ENCODE peak calls at places on chromosomes 11 and 22, in four cellular contexts. C, Y, S and D are unnamed samples.

GRCh38 chr22:30806391-30806861 is 111.8 kb downstream of the OSBP2 start:
- DNase-seq in C (peak), Y (no peak), S (no peak), D (no peak)

GRCh38 chr11:14774738-14775137 is 117.3 kb downstream of the CYP2R1 start:
- DNase-seq in C (no peak), Y (no peak), S (no peak), D (no peak)

GRCh38 chr11:19519344-19519743 is 193.3 kb upstream of the NAV2 start:
- DNase-seq in C (no peak), Y (no peak), S (no peak), D (no peak)

GRCh38 chr22:46297151-46297819 is 615 bp downstream of the GTSE1 start:
- DNase-seq in C (peak), Y (no peak), S (peak), D (peak)

GRCh38 chr11:75476716-75477613 is 44.0 kb upstream of the KLHL35 start:
- DNase-seq in C (no peak), Y (no peak), S (no peak), D (no peak)

GRCh38 chr11:120208777-120209176 is 2.1 kb upstream of the OAF start:
- DNase-seq in C (no peak), Y (peak), S (no peak), D (no peak)

GRCh38 chr22:25623310-25623734 is 58.8 kb downstream of the GRK3 start:
- DNase-seq in C (no peak), Y (no peak), S (peak), D (peak)

GRCh38 chr11:121525376-121525775 is 72.6 kb upstream of the SORL1-AS1 start:
- DNase-seq in C (no peak), Y (no peak), S (no peak), D (no peak)

GRCh38 chr11:67484847-67485311 is 2.1 kb downstream of the AIP start:
- DNase-seq in C (no peak), Y (peak), S (peak), D (no peak)

GRCh38 chr11:15692739-15693138 is 578.0 kb downstream of the INSC start:
- DNase-seq in C (no peak), Y (no peak), S (peak), D (no peak)

GRCh38 chr22:22578702-22579424 is 19.8 kb upstream of the PRAME start:
- DNase-seq in C (no peak), Y (no peak), S (no peak), D (no peak)

GRCh38 chr11:29564501-29564900 is 452.3 kb downstream of the KCNA4 start:
- DNase-seq in C (no peak), Y (no peak), S (no peak), D (no peak)

GRCh38 chr22:23622634-23623033 is 9.5 kb downstream of the DRICH1 start:
- DNase-seq in C (peak), Y (no peak), S (no peak), D (no peak)

GRCh38 chr11:132158091-132158490 is 787.7 kb downstream of the NTM start:
- DNase-seq in C (peak), Y (no peak), S (no peak), D (peak)

GRCh38 chr11:109123811-109124787 is 297.9 kb upstream of the C11orf87 start:
- DNase-seq in C (peak), Y (peak), S (no peak), D (no peak)

GRCh38 chr11:68189888-68190287 is 23.2 kb downstream of the KMT5B start:
- DNase-seq in C (no peak), Y (no peak), S (no peak), D (no peak)

GRCh38 chr11:118619444-118620205 is 12.2 kb downstream of the PHLDB1 start:
- DNase-seq in C (no peak), Y (peak), S (no peak), D (no peak)

GRCh38 chr11:29634744-29635143 is 382.1 kb downstream of the KCNA4 start:
- DNase-seq in C (no peak), Y (no peak), S (no peak), D (no peak)

GRCh38 chr11:64263021-64263946 is 12.0 kb downstream of the PLCB3 start:
- DNase-seq in C (no peak), Y (no peak), S (no peak), D (no peak)

GRCh38 chr11:19777342-19778102 is 64.9 kb downstream of the NAV2 start:
- DNase-seq in C (peak), Y (no peak), S (peak), D (peak)

GRCh38 chr11:64340671-64341335 is 799 bp downstream of the CCDC88B start:
- DNase-seq in C (peak), Y (no peak), S (peak), D (peak)

GRCh38 chr22:27681037-27681436 is 120.5 kb downstream of the MN1 start:
- DNase-seq in C (no peak), Y (no peak), S (no peak), D (no peak)

GRCh38 chr22:27679722-27680488 is 121.7 kb downstream of the MN1 start:
- DNase-seq in C (no peak), Y (no peak), S (no peak), D (no peak)

GRCh38 chr22:27680636-27681035 is 120.9 kb downstream of the MN1 start:
- DNase-seq in C (no peak), Y (no peak), S (no peak), D (no peak)

GRCh38 chr22:27684856-27685255 is 116.7 kb downstream of the MN1 start:
- DNase-seq in C (no peak), Y (no peak), S (no peak), D (no peak)

GRCh38 chr22:27682438-27682837 is 119.1 kb downstream of the MN1 start:
- DNase-seq in C (peak), Y (no peak), S (no peak), D (no peak)
- TF ChIP-seq CTCF in C (peak), Y (no peak), S (no peak), D (no peak)

DNA sequence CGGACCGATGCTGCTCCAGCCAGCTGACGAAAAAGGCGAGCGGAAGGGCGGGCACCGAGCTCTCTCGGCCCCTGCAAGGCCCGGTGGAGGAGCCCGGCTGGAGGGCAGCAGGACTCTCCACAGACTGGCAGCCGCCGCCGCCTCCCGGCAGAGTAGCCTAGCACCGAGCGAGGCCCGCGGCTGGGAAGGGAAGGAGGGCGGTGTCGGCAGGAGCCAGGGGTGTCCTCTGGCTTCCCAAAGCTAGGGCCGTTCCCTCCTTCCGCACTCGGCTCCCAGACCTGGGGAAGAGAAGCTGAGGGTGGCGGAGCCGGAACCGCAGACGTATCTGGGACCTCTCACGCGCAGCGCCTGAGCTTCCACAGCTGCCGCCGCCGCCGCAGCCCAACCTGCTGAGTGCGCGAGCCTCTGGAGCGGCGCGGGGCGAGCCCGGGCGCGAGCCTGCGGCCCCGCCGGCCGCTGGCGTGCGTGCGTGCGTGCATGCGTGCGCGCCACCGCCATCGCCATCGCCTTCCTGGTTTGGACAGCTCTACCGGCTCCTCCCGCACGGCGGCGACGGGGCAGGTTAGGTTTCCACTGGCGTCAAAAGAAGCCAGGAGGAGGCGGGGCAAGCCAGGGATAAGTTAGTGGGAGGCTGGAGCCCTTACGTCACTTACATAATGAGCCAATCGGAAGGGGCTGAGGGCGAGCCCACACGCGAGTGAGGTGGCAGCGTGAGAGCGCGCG is at the start of gene RAB6A:
- DNase-seq in C (peak), Y (peak), S (peak), D (peak)
- TF ChIP-seq CTCF in C (peak), Y (peak), S (no peak), D (no peak)

GRCh38 chr11:2867722-2868548 is 17.6 kb downstream of the CDKN1C start:
- DNase-seq in C (no peak), Y (no peak), S (no peak), D (no peak)
- TF ChIP-seq CTCF in C (no peak), Y (no peak), S (no peak), D (no peak)

GRCh38 chr11:77473001-77473800 is 693 bp downstream of the PAK1 start:
- DNase-seq in C (peak), Y (peak), S (peak), D (peak)

GRCh38 chr11:77475206-77475605 is 1.3 kb upstream of the PAK1 start:
- DNase-seq in C (no peak), Y (no peak), S (no peak), D (no peak)

GRCh38 chr11:77474509-77475070 is 696 bp upstream of the PAK1 start:
- DNase-seq in C (no peak), Y (no peak), S (no peak), D (no peak)

GRCh38 chr11:77471520-77472234 is 2.2 kb downstream of the PAK1 start:
- DNase-seq in C (peak), Y (no peak), S (no peak), D (peak)

GRCh38 chr11:77473801-77474508 is at the start of gene PAK1:
- DNase-seq in C (peak), Y (peak), S (peak), D (peak)
- TF ChIP-seq CTCF in C (no peak), Y (peak), S (peak), D (no peak)

DNA sequence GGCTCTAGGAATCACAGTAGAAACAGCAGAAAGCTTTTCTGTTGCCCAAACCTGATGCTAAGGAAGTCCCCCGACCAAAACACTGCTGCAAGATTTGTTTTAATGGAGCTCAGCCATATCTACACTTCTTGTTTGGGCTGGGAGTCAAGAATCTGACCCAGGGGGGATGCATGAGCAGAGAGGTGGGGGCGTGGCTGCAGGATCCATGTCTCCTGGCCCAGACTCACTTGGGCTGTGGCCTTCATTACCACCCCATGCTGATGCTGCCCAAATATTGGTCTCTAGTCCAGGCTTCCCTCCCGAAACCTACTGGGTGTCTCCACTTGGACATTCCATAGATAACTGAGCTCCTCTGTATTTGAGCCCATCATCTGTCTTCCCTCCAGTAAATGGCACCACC is 361.5 kb upstream of the LARGE1 start:
- DNase-seq in C (no peak), Y (no peak), S (no peak), D (no peak)
- TF ChIP-seq CTCF in C (no peak), Y (no peak), S (no peak), D (no peak)

GRCh38 chr11:107743161-107743560 is 31.3 kb upstream of the SLN start:
- DNase-seq in C (no peak), Y (no peak), S (no peak), D (no peak)

GRCh38 chr11:107740256-107740655 is 28.4 kb upstream of the SLN start:
- DNase-seq in C (no peak), Y (no peak), S (no peak), D (no peak)

GRCh38 chr11:107736546-107736945 is 24.7 kb upstream of the SLN start:
- DNase-seq in C (no peak), Y (no peak), S (no peak), D (no peak)

GRCh38 chr11:107744736-107745135 is 32.9 kb upstream of the SLN start:
- DNase-seq in C (no peak), Y (no peak), S (no peak), D (no peak)

GRCh38 chr11:107741044-107741823 is 29.4 kb upstream of the SLN start:
- DNase-seq in C (peak), Y (no peak), S (peak), D (peak)
- TF ChIP-seq CTCF in C (peak), Y (no peak), S (peak), D (peak)